ENCODE peak calls at places on chromosomes 5 and 9, in four cellular contexts. N is HepG2, M is HCT116, F is H1. I is an unnamed sample.

GRCh38 chr5:134038143-134038542 is 33.4 kb upstream of the VDAC1 start:
- DNase-seq in N (peak), M (no peak), F (no peak), I (no peak)

GRCh38 chr9:71806916-71807315 is 38.6 kb upstream of the CEMIP2 start:
- DNase-seq in N (peak), M (peak), F (peak), I (no peak)

GRCh38 chr5:12071455-12071854 is 167.2 kb upstream of the CTNND2 start:
- DNase-seq in N (no peak), M (no peak), F (no peak), I (no peak)

GRCh38 chr5:27830551-27830950 is 792.2 kb upstream of the CDH9 start:
- DNase-seq in N (no peak), M (no peak), F (no peak), I (no peak)

GRCh38 chr9:32434892-32435291 is 50.4 kb downstream of the ACO1 start:
- DNase-seq in N (no peak), M (no peak), F (no peak), I (no peak)

GRCh38 chr5:107840592-107840991 is 169.9 kb upstream of the EFNA5 start:
- DNase-seq in N (no peak), M (no peak), F (no peak), I (no peak)

GRCh38 chr5:133421394-133421793 is 190.9 kb downstream of the FSTL4 start:
- DNase-seq in N (no peak), M (no peak), F (peak), I (no peak)

GRCh38 chr5:149779071-149779470 is 49.0 kb downstream of the PPARGC1B start:
- DNase-seq in N (no peak), M (no peak), F (no peak), I (no peak)

GRCh38 chr9:121013911-121014310 is 36.2 kb downstream of the C5 start:
- DNase-seq in N (no peak), M (no peak), F (no peak), I (no peak)

GRCh38 chr5:10653033-10653432 is 89.2 kb downstream of the ANKRD33B start:
- DNase-seq in N (no peak), M (no peak), F (no peak), I (no peak)

GRCh38 chr9:70601000-70601929 is 186.8 kb upstream of the KLF9 start:
- DNase-seq in N (peak), M (no peak), F (no peak), I (no peak)

GRCh38 chr5:554284-554988 is 30.2 kb upstream of the SLC9A3 start:
- DNase-seq in N (no peak), M (no peak), F (no peak), I (no peak)

GRCh38 chr9:87792831-87793288 is 66.9 kb downstream of the CTSL start:
- DNase-seq in N (peak), M (peak), F (no peak), I (peak)

GRCh38 chr5:79507251-79508205 is 6.4 kb downstream of the HOMER1 start:
- DNase-seq in N (no peak), M (no peak), F (no peak), I (no peak)

GRCh38 chr5:165497707-165498106 is 1992.3 kb downstream of the MAT2B start:
- DNase-seq in N (no peak), M (no peak), F (no peak), I (no peak)

GRCh38 chr9:80595192-80595591 is 1023.4 kb downstream of the TLE4 start:
- DNase-seq in N (no peak), M (no peak), F (no peak), I (no peak)

GRCh38 chr5:16791036-16791705 is 144.9 kb downstream of the MYO10 start:
- DNase-seq in N (peak), M (peak), F (no peak), I (peak)

GRCh38 chr9:99361827-99362226 is 139.7 kb downstream of the SEC61B start:
- DNase-seq in N (no peak), M (no peak), F (peak), I (no peak)

GRCh38 chr5:106489004-106489403 is 1181.7 kb downstream of the EFNA5 start:
- DNase-seq in N (no peak), M (no peak), F (no peak), I (no peak)

GRCh38 chr5:10987881-10988504 is 227.0 kb upstream of the DAP start:
- DNase-seq in N (peak), M (peak), F (peak), I (no peak)

GRCh38 chr5:72817639-72818266 is 1.3 kb downstream of the TNPO1 start:
- DNase-seq in N (no peak), M (no peak), F (no peak), I (no peak)

GRCh38 chr5:20972419-20972925 is 984.5 kb upstream of the CDH18 start:
- DNase-seq in N (peak), M (no peak), F (peak), I (no peak)

GRCh38 chr9:18564018-18564880 is 90.3 kb downstream of the ADAMTSL1 start:
- DNase-seq in N (no peak), M (no peak), F (no peak), I (no peak)

GRCh38 chr5:72110401-72111013 is 3.2 kb downstream of the MAP1B start:
- DNase-seq in N (no peak), M (no peak), F (no peak), I (no peak)

GRCh38 chr5:43191740-43192557 is at the start of gene NIM1K:
- DNase-seq in N (peak), M (no peak), F (peak), I (no peak)

GRCh38 chr5:134174841-134175839 is 1.6 kb downstream of the SKP1 start:
- DNase-seq in N (peak), M (no peak), F (no peak), I (no peak)

GRCh38 chr5:81165493-81166119 is 67.5 kb upstream of the CKMT2 start:
- DNase-seq in N (peak), M (peak), F (peak), I (no peak)

GRCh38 chr5:18171684-18172083 is 537.4 kb downstream of the TAF11L14 start:
- DNase-seq in N (no peak), M (no peak), F (no peak), I (no peak)

GRCh38 chr9:137669261-137669672 is 50.5 kb downstream of the EHMT1 start:
- DNase-seq in N (no peak), M (no peak), F (no peak), I (no peak)

GRCh38 chr9:136328011-136328621 is 777 bp downstream of the GPSM1 start:
- DNase-seq in N (no peak), M (no peak), F (no peak), I (no peak)

GRCh38 chr9:71001780-71002386 is 119.5 kb downstream of the TRPM3 start:
- DNase-seq in N (peak), M (peak), F (no peak), I (no peak)

GRCh38 chr5:74767579-74767913 is 497 bp downstream of the NSA2 start:
- DNase-seq in N (peak), M (peak), F (no peak), I (no peak)

GRCh38 chr9:134418986-134419683 is 92.9 kb downstream of the RXRA start:
- DNase-seq in N (no peak), M (no peak), F (no peak), I (no peak)

GRCh38 chr5:137357436-137357835 is 141.7 kb downstream of the SPOCK1 start:
- DNase-seq in N (no peak), M (no peak), F (no peak), I (no peak)

GRCh38 chr5:137359941-137360340 is 139.2 kb downstream of the SPOCK1 start:
- DNase-seq in N (no peak), M (no peak), F (no peak), I (no peak)

GRCh38 chr5:137361275-137361674 is 137.9 kb downstream of the SPOCK1 start:
- DNase-seq in N (no peak), M (no peak), F (no peak), I (no peak)

GRCh38 chr5:137365126-137365865 is 133.8 kb downstream of the SPOCK1 start:
- DNase-seq in N (no peak), M (no peak), F (no peak), I (no peak)

DNA sequence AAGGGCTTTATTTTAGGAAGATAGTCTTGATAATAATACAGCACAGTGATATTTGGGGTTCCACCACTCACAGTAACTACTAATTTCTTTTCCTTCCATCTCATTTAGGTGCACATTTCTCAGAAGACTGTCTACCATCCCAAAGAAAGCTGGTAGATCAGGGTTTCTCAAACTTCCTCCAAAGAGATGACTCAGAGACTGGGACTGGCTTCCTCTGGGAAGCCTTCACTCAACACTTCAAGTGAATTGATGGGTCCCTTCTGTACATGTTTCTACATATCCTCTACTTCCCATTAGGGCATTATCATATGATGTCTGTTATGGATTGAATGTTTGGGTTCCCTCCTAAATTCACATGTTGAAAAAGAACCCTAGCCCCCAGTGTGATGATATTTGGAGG is 138.5 kb downstream of the SPOCK1 start:
- DNase-seq in N (no peak), M (no peak), F (no peak), I (no peak)
- TF ChIP-seq ZNF274 in N (no peak), M (no peak), F (no peak), I (no peak)

GRCh38 chr5:102795546-102795945 is 40.4 kb downstream of the PAM start:
- DNase-seq in N (no peak), M (no peak), F (no peak), I (no peak)

GRCh38 chr5:102796014-102796413 is 40.9 kb downstream of the PAM start:
- DNase-seq in N (peak), M (no peak), F (no peak), I (no peak)

GRCh38 chr5:102798103-102798502 is 43.0 kb downstream of the PAM start:
- DNase-seq in N (no peak), M (no peak), F (no peak), I (no peak)

GRCh38 chr5:102797485-102797884 is 42.4 kb downstream of the PAM start:
- DNase-seq in N (no peak), M (no peak), F (no peak), I (no peak)

GRCh38 chr5:102796481-102796880 is 41.4 kb downstream of the PAM start:
- DNase-seq in N (peak), M (no peak), F (no peak), I (no peak)
- H3K4me2 ChIP-seq in N (peak), M (no peak), F (no peak), I (no peak)

DNA sequence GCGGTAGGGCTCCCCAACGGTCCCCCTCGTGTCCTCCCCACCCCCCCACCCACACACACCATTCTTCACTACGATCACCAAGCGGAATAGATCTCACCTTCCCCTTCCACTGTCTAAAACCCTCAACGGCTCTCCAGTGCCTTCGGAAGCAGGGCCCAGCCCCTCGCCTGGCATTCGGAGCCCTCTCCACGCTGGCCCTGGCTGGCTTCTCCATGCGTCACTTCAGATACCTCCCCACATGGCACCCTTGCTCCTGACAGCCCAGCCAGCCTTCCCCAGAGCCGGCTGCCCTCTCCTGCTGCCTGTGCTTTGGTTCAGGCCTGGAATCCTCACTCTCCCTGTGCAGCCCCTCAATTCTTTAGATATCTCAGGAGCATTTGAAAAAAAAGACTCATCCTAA is 126.6 kb downstream of the ZNF354C start:
- DNase-seq in N (no peak), M (no peak), F (no peak), I (no peak)
- TF ChIP-seq ZNF274 in N (no peak), M (no peak), F (no peak), I (no peak)

GRCh38 chr9:132216861-132217655 is 55.2 kb downstream of the NTNG2 start:
- DNase-seq in N (no peak), M (no peak), F (no peak), I (no peak)

GRCh38 chr9:132210472-132211145 is 48.8 kb downstream of the NTNG2 start:
- DNase-seq in N (no peak), M (no peak), F (no peak), I (no peak)

GRCh38 chr9:132211570-132211969 is 49.7 kb downstream of the NTNG2 start:
- DNase-seq in N (no peak), M (no peak), F (no peak), I (no peak)

GRCh38 chr9:132209263-132209662 is 47.4 kb downstream of the NTNG2 start:
- DNase-seq in N (no peak), M (no peak), F (no peak), I (no peak)

DNA sequence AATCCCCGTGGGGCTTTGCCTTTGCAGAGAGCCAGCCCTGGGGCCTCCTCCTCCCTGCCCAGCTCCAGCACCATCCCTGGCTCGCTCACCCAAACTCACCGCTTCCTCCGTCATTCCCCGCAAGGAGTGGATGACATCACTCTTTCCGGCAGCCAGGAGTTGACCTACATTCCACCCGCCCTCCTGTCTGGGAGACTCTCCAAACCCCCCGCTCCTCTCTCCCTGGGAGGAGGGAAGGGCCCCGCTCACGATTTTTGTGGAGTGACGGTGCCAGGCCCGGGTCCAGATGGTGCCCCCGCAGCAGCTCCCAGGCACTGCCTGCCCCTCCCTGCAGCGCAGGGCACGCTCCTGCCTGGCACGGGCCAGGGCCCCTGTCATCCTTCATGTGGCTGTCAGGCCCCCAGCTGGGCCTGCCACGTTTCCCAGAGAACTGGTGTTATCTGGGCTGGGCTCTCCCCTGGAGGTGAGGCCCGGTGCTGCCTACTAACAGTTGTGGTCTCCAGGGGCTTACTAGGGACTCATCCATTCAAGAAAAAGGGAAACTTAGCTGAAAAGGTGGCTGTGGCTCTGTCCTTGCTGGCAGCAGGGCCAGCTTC is 52.3 kb downstream of the NTNG2 start:
- DNase-seq in N (no peak), M (peak), F (peak), I (no peak)
- H3K4me2 ChIP-seq in N (no peak), M (peak), F (no peak), I (no peak)

I was measured in GM12878.